ENCODE peak calls at places on chromosomes 2 and 18, in four cellular contexts. W is H1, E is IMR-90, L is mesenchymal stem cell. R is an unnamed sample.

GRCh38 chr2:188333751-188334524 is 42.3 kb downstream of the GULP1 start:
- DNase-seq in W (no peak), E (peak; percentile 39), L (no peak), R (peak; percentile 54)

GRCh38 chr2:10014418-10015190 is 28.7 kb upstream of the KLF11 start:
- DNase-seq in W (no peak), E (no peak), L (no peak), R (no peak)

GRCh38 chr2:233847248-233847898 is 7.0 kb downstream of the HJURP start:
- DNase-seq in W (no peak), E (no peak), L (no peak), R (no peak)

GRCh38 chr18:44465337-44465736 is 215.4 kb upstream of the SETBP1 start:
- DNase-seq in W (no peak), E (no peak), L (no peak), R (no peak)

GRCh38 chr18:48817021-48817461 is 133.7 kb downstream of the SMAD7 start:
- DNase-seq in W (no peak), E (no peak), L (no peak), R (no peak)

GRCh38 chr2:128474962-128475361 is 156.3 kb upstream of the HS6ST1 start:
- DNase-seq in W (no peak), E (no peak), L (no peak), R (no peak)

GRCh38 chr2:129004940-129005490 is 686.3 kb upstream of the HS6ST1 start:
- DNase-seq in W (no peak), E (no peak), L (no peak), R (no peak)

GRCh38 chr2:108640731-108641130 is 78.6 kb upstream of the RANBP2 start:
- DNase-seq in W (no peak), E (peak; percentile 93), L (peak; percentile 93), R (no peak)

GRCh38 chr2:55033921-55034320 is 16.3 kb downstream of the RTN4 start:
- DNase-seq in W (no peak), E (no peak), L (no peak), R (no peak)

GRCh38 chr2:28394331-28394877 is 1.7 kb downstream of the FOSL2 start:
- DNase-seq in W (no peak), E (peak; percentile 71), L (peak; percentile 78), R (no peak)

GRCh38 chr2:168798076-168798887 is 4.2 kb upstream of the NOSTRIN start:
- DNase-seq in W (no peak), E (no peak), L (peak; percentile 32), R (no peak)

GRCh38 chr2:237299897-237300296 is 114.1 kb downstream of the COL6A3 start:
- DNase-seq in W (no peak), E (peak; percentile 99), L (peak; percentile 92), R (no peak)

GRCh38 chr2:58435246-58435645 is 194.1 kb upstream of the FANCL start:
- DNase-seq in W (no peak), E (no peak), L (no peak), R (no peak)

GRCh38 chr2:3313845-3314375 is 63.7 kb downstream of the EIPR1 start:
- DNase-seq in W (no peak), E (no peak), L (no peak), R (no peak)

GRCh38 chr2:27065128-27065527 is 6.3 kb downstream of the OST4 start:
- DNase-seq in W (no peak), E (no peak), L (no peak), R (no peak)

GRCh38 chr18:67514901-67515540 is 1.5 kb downstream of the DSEL start:
- DNase-seq in W (no peak), E (peak; percentile 48), L (peak; percentile 34), R (no peak)

GRCh38 chr2:12717191-12717987 is 653 bp downstream of the TRIB2 start:
- DNase-seq in W (no peak), E (peak; percentile 61), L (peak; percentile 77), R (peak; percentile 70)

GRCh38 chr2:97957432-97958183 is 38.1 kb downstream of the TMEM131 start:
- DNase-seq in W (no peak), E (peak; percentile 57), L (peak; percentile 29), R (no peak)

GRCh38 chr2:68413466-68413865 is 48.4 kb downstream of the PLEK start:
- DNase-seq in W (no peak), E (no peak), L (no peak), R (no peak)

GRCh38 chr2:216172493-216172892 is 63.3 kb downstream of the XRCC5 start:
- DNase-seq in W (no peak), E (no peak), L (no peak), R (no peak)

GRCh38 chr2:216170362-216170761 is 61.2 kb downstream of the XRCC5 start:
- DNase-seq in W (no peak), E (no peak), L (no peak), R (no peak)

GRCh38 chr2:216169087-216169486 is 59.9 kb downstream of the XRCC5 start:
- DNase-seq in W (no peak), E (no peak), L (no peak), R (no peak)

GRCh38 chr2:216171043-216171442 is 61.9 kb downstream of the XRCC5 start:
- DNase-seq in W (no peak), E (no peak), L (no peak), R (no peak)
- H3K36me3 ChIP-seq in W (peaks cover 82% of the 10 kb centered on the region), E (peaks cover 28% of the 10 kb centered on the region), L (peaks cover 86% of the 10 kb centered on the region), R (peaks cover 30% of the 10 kb centered on the region)

GRCh38 chr2:239601880-239602279 is 201.1 kb upstream of the HDAC4 start:
- DNase-seq in W (no peak), E (no peak), L (no peak), R (no peak)

GRCh38 chr2:239600650-239601049 is 199.8 kb upstream of the HDAC4 start:
- DNase-seq in W (no peak), E (no peak), L (no peak), R (no peak)

GRCh38 chr2:239600194-239600593 is 199.4 kb upstream of the HDAC4 start:
- DNase-seq in W (no peak), E (no peak), L (no peak), R (no peak)

GRCh38 chr2:239602290-239603282 is 201.8 kb upstream of the HDAC4 start:
- DNase-seq in W (no peak), E (no peak), L (no peak), R (no peak)

DNA sequence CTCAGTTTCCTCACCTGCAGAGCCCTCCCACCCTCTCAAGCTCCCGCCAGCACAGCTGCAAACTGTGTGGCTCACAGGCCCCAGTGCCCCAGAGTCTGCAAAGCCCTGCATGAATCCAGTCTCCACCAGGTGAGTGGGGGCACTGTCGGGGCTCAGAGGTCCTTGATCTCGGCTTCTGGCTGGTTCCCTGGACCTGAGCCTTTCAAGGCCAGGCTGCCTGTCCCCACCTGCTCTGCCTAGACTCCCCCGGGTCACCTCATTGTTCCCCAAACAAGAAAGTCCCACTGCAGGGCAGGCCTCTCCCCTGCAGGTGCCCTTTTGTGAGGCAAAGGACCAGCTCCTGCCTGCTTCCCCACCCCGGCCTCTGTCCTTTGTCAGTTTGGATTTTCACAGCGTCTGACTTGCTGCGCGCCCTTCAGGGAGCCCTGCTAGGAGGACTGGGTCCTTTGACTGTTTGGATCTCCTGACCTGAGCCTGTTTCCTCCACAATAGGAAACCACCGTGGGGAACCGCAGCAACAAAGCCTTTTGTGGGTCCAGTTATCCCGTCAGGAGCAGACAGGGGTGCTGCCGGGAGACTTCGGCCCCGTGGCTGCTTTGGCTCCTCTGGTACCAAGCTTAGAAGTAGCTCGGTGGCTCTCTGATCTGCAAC is 200.5 kb upstream of the HDAC4 start:
- DNase-seq in W (no peak), E (no peak), L (no peak), R (peak; percentile 23)
- H3K9me3 ChIP-seq in W (no peaks in the 10 kb centered on the region), E (peaks cover 40% of the 10 kb centered on the region), L (peaks cover under 1% of the 10 kb centered on the region), R (peaks cover 7% of the 10 kb centered on the region)

GRCh38 chr18:55380574-55380973 is 207.4 kb downstream of the TCF4 start:
- DNase-seq in W (no peak), E (peak; percentile 60), L (peak; percentile 20), R (no peak)
- H2BK15ac ChIP-seq in W (no peak overlapping the region), E (no peak overlapping the region), L (no peak overlapping the region), R (no peak overlapping the region)

GRCh38 chr2:171913517-171913916 is 8.7 kb upstream of the HAT1 start:
- DNase-seq in W (no peak), E (no peak), L (no peak), R (no peak)
- H3K36me3 ChIP-seq in W (no peaks in the 10 kb centered on the region), E (no peaks in the 10 kb centered on the region), L (no peaks in the 10 kb centered on the region), R (no peaks in the 10 kb centered on the region)

GRCh38 chr18:46867471-46868170 is 49.7 kb downstream of the PIAS2 start:
- DNase-seq in W (no peak), E (no peak), L (no peak), R (no peak)

GRCh38 chr18:46868171-46868921 is 49.0 kb downstream of the PIAS2 start:
- DNase-seq in W (no peak), E (no peak), L (no peak), R (no peak)

DNA sequence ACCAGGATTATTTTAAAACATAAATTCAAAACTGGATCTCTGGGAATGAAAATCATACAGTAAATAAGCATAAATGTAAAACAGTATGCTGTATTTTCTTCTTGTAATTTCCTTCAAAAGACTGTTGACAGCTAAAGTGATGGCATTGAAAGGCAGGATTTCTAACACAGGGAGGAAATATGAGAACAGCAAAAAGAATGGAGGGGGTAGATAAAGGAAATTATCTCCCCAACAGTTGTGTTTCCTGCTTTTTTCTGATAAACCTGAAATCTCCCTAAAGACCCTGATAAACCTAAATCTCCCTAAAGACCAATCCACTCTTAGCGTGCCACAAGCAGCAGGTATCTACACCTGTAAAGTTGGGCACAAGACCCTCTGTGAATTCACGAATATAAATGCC is 50.8 kb downstream of the PIAS2 start:
- DNase-seq in W (no peak), E (no peak), L (no peak), R (no peak)
- H3K9me3 ChIP-seq in W (peaks cover 19% of the 10 kb centered on the region), E (peaks cover 11% of the 10 kb centered on the region), L (peaks cover 16% of the 10 kb centered on the region), R (peaks cover 11% of the 10 kb centered on the region)

GRCh38 chr2:115303-115702 is 69.0 kb upstream of the FAM110C start:
- DNase-seq in W (no peak), E (no peak), L (no peak), R (no peak)
- H2BK15ac ChIP-seq in W (no peak overlapping the region), E (no peak overlapping the region), L (no peak overlapping the region), R (no peak overlapping the region)

DNA sequence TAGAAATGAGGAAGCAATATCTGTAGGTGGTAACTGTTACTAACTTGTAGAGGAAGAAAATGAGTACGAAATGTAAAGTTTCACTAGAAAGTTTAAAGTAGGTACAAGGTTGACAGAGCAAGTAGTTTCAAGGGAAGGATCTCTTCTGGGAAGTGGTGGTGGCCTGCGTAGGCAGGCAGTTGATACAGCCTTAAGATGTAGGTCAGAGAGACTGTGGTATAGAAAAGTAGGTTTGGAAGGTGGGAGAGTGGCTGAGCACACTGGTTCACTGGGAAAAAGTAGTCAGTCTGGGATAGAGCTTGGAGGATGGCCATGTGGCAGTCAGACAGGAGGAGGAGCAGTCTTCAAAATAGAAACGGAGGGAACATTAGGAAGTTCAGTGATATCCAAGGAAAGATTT is 23.5 kb downstream of the KDM3A start:
- DNase-seq in W (no peak), E (no peak), L (no peak), R (no peak)
- H3K36me3 ChIP-seq in W (peaks cover 52% of the 10 kb centered on the region), E (peaks cover 57% of the 10 kb centered on the region), L (peaks cover 100% of the 10 kb centered on the region), R (peaks cover 100% of the 10 kb centered on the region)

R was measured in neuronal stem cell.